ENCODE peak calls at places on chromosomes 16 and 17, in ten cellular contexts. One of them, this sample, is unnamed.

GRCh38 chr16:11240636-11241473 is 15.1 kb downstream of the SOCS1 start:
- DNase-seq in thoracic aorta: no peak
- DNase-seq in A549: no peak
- DNase-seq in HCT116: no peak
- DNase-seq in GM23248: no peak
- DNase-seq in ascending aorta: no peak
- DNase-seq in ovary: no peak
- DNase-seq in CD4-positive, alpha-beta T cell: no peak
- DNase-seq in heart left ventricle: peak
- DNase-seq in CD4-positive, alpha-beta memory T cell: no peak
- DNase-seq in this sample: no peak

GRCh38 chr16:29811896-29812665 is at the start of gene PRRT2:
- DNase-seq in thoracic aorta: peak
- DNase-seq in A549: no peak
- DNase-seq in HCT116: no peak
- DNase-seq in GM23248: peak
- DNase-seq in ascending aorta: peak
- DNase-seq in ovary: peak
- DNase-seq in CD4-positive, alpha-beta T cell: no peak
- DNase-seq in heart left ventricle: peak
- DNase-seq in CD4-positive, alpha-beta memory T cell: peak
- DNase-seq in this sample: peak

GRCh38 chr16:84827131-84827574 is 7.4 kb downstream of the CRISPLD2 start:
- DNase-seq in thoracic aorta: no peak
- DNase-seq in A549: no peak
- DNase-seq in HCT116: no peak
- DNase-seq in GM23248: peak
- DNase-seq in ascending aorta: no peak
- DNase-seq in ovary: peak
- DNase-seq in CD4-positive, alpha-beta T cell: no peak
- DNase-seq in heart left ventricle: no peak
- DNase-seq in CD4-positive, alpha-beta memory T cell: no peak
- DNase-seq in this sample: peak

GRCh38 chr16:79970551-79971236 is 370.2 kb upstream of the MAF start:
- DNase-seq in thoracic aorta: no peak
- DNase-seq in A549: peak
- DNase-seq in HCT116: no peak
- DNase-seq in GM23248: peak
- DNase-seq in ascending aorta: no peak
- DNase-seq in ovary: peak
- DNase-seq in CD4-positive, alpha-beta T cell: no peak
- DNase-seq in heart left ventricle: peak
- DNase-seq in CD4-positive, alpha-beta memory T cell: no peak
- DNase-seq in this sample: peak

GRCh38 chr16:88428616-88429386 is 24.3 kb upstream of the ZFPM1 start:
- DNase-seq in thoracic aorta: no peak
- DNase-seq in A549: no peak
- DNase-seq in HCT116: no peak
- DNase-seq in GM23248: no peak
- DNase-seq in ascending aorta: no peak
- DNase-seq in ovary: no peak
- DNase-seq in CD4-positive, alpha-beta T cell: no peak
- DNase-seq in heart left ventricle: no peak
- DNase-seq in CD4-positive, alpha-beta memory T cell: no peak
- DNase-seq in this sample: no peak

GRCh38 chr16:57145046-57145963 is 40.5 kb downstream of the PSME3IP1 start:
- DNase-seq in thoracic aorta: no peak
- DNase-seq in A549: no peak
- DNase-seq in HCT116: no peak
- DNase-seq in GM23248: no peak
- DNase-seq in ascending aorta: no peak
- DNase-seq in ovary: no peak
- DNase-seq in CD4-positive, alpha-beta T cell: no peak
- DNase-seq in heart left ventricle: no peak
- DNase-seq in CD4-positive, alpha-beta memory T cell: no peak
- DNase-seq in this sample: no peak

GRCh38 chr17:82154881-82155331 is 56.9 kb upstream of the FASN start:
- DNase-seq in thoracic aorta: no peak
- DNase-seq in A549: no peak
- DNase-seq in HCT116: no peak
- DNase-seq in GM23248: no peak
- DNase-seq in ascending aorta: no peak
- DNase-seq in ovary: no peak
- DNase-seq in CD4-positive, alpha-beta T cell: no peak
- DNase-seq in heart left ventricle: no peak
- DNase-seq in CD4-positive, alpha-beta memory T cell: no peak
- DNase-seq in this sample: no peak

GRCh38 chr16:50627419-50627818 is 53.7 kb downstream of the SNX20 start:
- DNase-seq in thoracic aorta: peak
- DNase-seq in A549: no peak
- DNase-seq in HCT116: no peak
- DNase-seq in GM23248: peak
- DNase-seq in ascending aorta: peak
- DNase-seq in ovary: peak
- DNase-seq in CD4-positive, alpha-beta T cell: peak
- DNase-seq in heart left ventricle: peak
- DNase-seq in CD4-positive, alpha-beta memory T cell: peak
- DNase-seq in this sample: no peak

GRCh38 chr17:42317256-42317966 is 29.1 kb downstream of the STAT5A start:
- DNase-seq in thoracic aorta: no peak
- DNase-seq in A549: no peak
- DNase-seq in HCT116: no peak
- DNase-seq in GM23248: no peak
- DNase-seq in ascending aorta: no peak
- DNase-seq in ovary: no peak
- DNase-seq in CD4-positive, alpha-beta T cell: no peak
- DNase-seq in heart left ventricle: no peak
- DNase-seq in CD4-positive, alpha-beta memory T cell: no peak
- DNase-seq in this sample: peak

GRCh38 chr17:42325026-42325425 is 36.7 kb downstream of the STAT5A start:
- DNase-seq in thoracic aorta: peak
- DNase-seq in A549: peak
- DNase-seq in HCT116: peak
- DNase-seq in GM23248: peak
- DNase-seq in ascending aorta: peak
- DNase-seq in ovary: no peak
- DNase-seq in CD4-positive, alpha-beta T cell: no peak
- DNase-seq in heart left ventricle: peak
- DNase-seq in CD4-positive, alpha-beta memory T cell: no peak
- DNase-seq in this sample: no peak

GRCh38 chr17:42321555-42321954 is 33.3 kb downstream of the STAT5A start:
- DNase-seq in thoracic aorta: no peak
- DNase-seq in A549: no peak
- DNase-seq in HCT116: no peak
- DNase-seq in GM23248: no peak
- DNase-seq in ascending aorta: no peak
- DNase-seq in ovary: no peak
- DNase-seq in CD4-positive, alpha-beta T cell: no peak
- DNase-seq in heart left ventricle: no peak
- DNase-seq in CD4-positive, alpha-beta memory T cell: no peak
- DNase-seq in this sample: no peak

GRCh38 chr17:42323268-42323773 is 35.0 kb downstream of the STAT5A start:
- DNase-seq in thoracic aorta: no peak
- DNase-seq in A549: no peak
- DNase-seq in HCT116: no peak
- DNase-seq in GM23248: no peak
- DNase-seq in ascending aorta: no peak
- DNase-seq in ovary: no peak
- DNase-seq in CD4-positive, alpha-beta T cell: no peak
- DNase-seq in heart left ventricle: no peak
- DNase-seq in CD4-positive, alpha-beta memory T cell: no peak
- DNase-seq in this sample: no peak

DNA sequence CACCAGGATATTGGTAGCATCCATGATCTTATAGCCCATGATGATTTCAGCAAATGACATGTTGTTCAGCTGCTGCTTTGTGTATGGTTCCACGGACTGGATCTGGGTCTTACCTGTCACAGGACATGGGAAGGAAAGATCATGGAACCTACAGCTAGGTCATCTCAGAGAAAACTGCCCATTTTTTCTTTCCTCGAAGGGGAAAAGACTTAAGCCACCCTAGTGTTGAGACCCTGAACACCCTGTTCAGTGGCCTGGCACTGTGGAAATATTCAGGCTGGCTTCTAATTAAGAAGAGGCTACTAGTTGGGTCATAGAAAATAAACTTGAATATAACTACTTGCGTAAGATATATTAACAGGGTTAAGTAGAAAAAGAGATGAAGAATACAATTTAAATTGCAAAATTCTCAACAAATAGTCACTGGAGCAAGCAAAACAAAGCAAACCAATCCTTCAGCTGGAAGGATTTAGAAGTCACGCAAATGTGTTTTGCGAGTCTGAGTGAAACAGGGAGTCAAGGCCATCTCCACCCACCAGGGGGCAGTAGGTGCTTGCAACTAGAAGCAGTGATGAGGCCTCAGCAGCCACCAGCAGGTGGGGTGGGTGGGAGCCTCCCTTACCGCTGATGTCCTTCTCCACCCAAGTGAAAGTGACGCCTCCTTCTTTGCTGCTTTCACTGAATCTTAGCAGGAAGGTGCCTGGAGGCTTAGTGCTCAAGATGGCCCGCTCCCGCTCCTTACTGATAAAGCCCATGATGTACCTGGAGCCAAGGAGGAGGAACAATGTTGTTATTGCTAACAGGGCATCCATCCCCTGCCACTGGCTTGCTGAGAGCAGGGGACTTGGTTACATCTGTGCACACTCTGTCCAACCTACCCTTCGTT is 34.3 kb downstream of the STAT5A start:
- DNase-seq in thoracic aorta: peak
- DNase-seq in A549: peak
- DNase-seq in HCT116: peak
- DNase-seq in GM23248: peak
- DNase-seq in ascending aorta: peak
- DNase-seq in ovary: peak
- DNase-seq in CD4-positive, alpha-beta T cell: peak
- DNase-seq in heart left ventricle: peak
- DNase-seq in CD4-positive, alpha-beta memory T cell: peak
- DNase-seq in this sample: peak
- H3K27ac ChIP-seq in thoracic aorta: peak
- H3K27ac ChIP-seq in A549: peak
- H3K27ac ChIP-seq in HCT116: no peak
- H3K27ac ChIP-seq in GM23248: peak
- H3K27ac ChIP-seq in ascending aorta: peak
- H3K27ac ChIP-seq in ovary: no peak
- H3K27ac ChIP-seq in CD4-positive, alpha-beta T cell: peak
- H3K27ac ChIP-seq in heart left ventricle: no peak
- H3K27ac ChIP-seq in CD4-positive, alpha-beta memory T cell: no peak
- H3K27ac ChIP-seq in this sample: no peak

DNA sequence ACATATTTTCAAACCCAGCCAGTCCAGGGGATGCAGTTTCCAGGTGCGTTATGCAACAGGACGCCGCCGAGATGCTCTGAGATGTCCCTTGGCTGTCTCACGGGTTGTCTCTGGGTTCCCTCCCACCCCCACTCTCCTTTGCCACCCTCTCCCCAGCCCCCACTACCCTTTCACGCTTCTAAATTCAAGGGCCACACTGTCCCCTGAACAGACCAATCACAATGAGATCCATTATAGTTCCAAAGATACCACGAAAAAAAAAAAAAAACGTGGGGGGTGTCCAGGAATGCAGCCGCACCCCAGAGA is 86.7 kb upstream of the CBX4 start:
- DNase-seq in thoracic aorta: no peak
- DNase-seq in A549: no peak
- DNase-seq in HCT116: no peak
- DNase-seq in GM23248: no peak
- DNase-seq in ascending aorta: no peak
- DNase-seq in ovary: no peak
- DNase-seq in CD4-positive, alpha-beta T cell: no peak
- DNase-seq in heart left ventricle: no peak
- DNase-seq in CD4-positive, alpha-beta memory T cell: no peak
- DNase-seq in this sample: no peak
- H3K27ac ChIP-seq in thoracic aorta: no peak
- H3K27ac ChIP-seq in A549: no peak
- H3K27ac ChIP-seq in HCT116: no peak
- H3K27ac ChIP-seq in GM23248: no peak
- H3K27ac ChIP-seq in ascending aorta: no peak
- H3K27ac ChIP-seq in ovary: no peak
- H3K27ac ChIP-seq in CD4-positive, alpha-beta T cell: no peak
- H3K27ac ChIP-seq in heart left ventricle: no peak
- H3K27ac ChIP-seq in CD4-positive, alpha-beta memory T cell: no peak
- H3K27ac ChIP-seq in this sample: peak

DNA sequence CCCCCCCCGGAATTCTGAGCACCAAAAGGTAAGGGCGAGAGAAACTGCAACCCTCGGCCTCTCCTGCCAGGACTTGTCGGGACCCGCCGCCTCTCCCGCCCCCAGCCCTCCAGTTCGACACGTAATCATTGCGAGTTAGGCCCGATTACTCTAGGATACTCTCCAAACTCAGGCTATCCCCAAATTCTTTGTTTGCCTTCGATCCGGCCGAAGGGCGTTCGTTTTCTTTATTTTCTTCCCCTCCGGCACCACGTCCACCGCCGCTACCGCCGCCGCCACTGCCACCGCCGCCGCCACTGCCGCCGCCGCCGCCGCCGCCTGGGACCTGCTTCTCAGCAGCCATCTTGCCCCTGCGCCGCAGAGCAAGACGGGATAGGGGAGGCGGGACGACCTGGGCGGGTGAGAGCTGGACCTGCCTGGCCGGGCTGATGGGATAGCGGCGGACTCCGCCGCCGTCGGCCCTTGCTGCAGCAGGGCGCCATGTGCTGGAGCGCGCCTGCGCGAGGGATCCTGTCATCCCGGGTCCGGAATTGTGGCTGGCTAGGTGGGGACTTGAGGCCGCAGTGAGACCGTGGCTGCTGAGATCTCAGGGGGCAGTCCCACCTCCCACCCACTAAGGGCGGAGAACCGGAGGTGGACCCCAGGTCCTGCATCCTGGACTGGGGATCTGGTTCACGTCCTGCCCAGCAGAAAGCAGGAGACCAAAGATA is at the start of gene SRP68:
- DNase-seq in thoracic aorta: peak
- DNase-seq in A549: peak
- DNase-seq in HCT116: peak
- DNase-seq in GM23248: peak
- DNase-seq in ascending aorta: peak
- DNase-seq in ovary: peak
- DNase-seq in CD4-positive, alpha-beta T cell: peak
- DNase-seq in heart left ventricle: peak
- DNase-seq in CD4-positive, alpha-beta memory T cell: peak
- DNase-seq in this sample: peak
- H3K27ac ChIP-seq in thoracic aorta: peak
- H3K27ac ChIP-seq in A549: peak
- H3K27ac ChIP-seq in HCT116: peak
- H3K27ac ChIP-seq in GM23248: peak
- H3K27ac ChIP-seq in ascending aorta: peak
- H3K27ac ChIP-seq in ovary: no peak
- H3K27ac ChIP-seq in CD4-positive, alpha-beta T cell: peak
- H3K27ac ChIP-seq in heart left ventricle: peak
- H3K27ac ChIP-seq in CD4-positive, alpha-beta memory T cell: peak
- H3K27ac ChIP-seq in this sample: peak

DNA sequence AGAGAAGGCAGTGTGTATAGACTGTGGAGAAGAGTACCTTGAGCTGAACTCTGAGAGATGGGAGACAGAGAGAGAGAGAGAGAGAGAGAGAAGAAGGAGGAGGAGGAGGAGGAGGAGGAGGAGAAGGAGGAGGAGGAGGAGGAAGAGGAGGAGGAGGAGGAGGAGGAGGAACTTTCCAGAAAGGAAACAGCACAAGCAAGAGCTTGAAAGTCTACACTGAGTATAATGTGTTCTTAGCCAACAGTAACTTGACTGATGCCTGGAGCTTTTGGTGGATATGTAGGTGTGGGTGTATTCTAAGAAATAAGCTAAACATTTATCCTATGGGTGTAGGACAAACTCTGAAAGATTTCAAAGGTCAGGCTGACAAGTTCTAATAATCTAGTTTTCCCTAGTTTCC is 116.4 kb downstream of the SNX11 start:
- DNase-seq in thoracic aorta: no peak
- DNase-seq in A549: no peak
- DNase-seq in HCT116: no peak
- DNase-seq in GM23248: no peak
- DNase-seq in ascending aorta: no peak
- DNase-seq in ovary: no peak
- DNase-seq in CD4-positive, alpha-beta T cell: no peak
- DNase-seq in heart left ventricle: no peak
- DNase-seq in CD4-positive, alpha-beta memory T cell: no peak
- DNase-seq in this sample: no peak
- H3K27ac ChIP-seq in thoracic aorta: no peak
- H3K27ac ChIP-seq in A549: no peak
- H3K27ac ChIP-seq in HCT116: no peak
- H3K27ac ChIP-seq in GM23248: no peak
- H3K27ac ChIP-seq in ascending aorta: no peak
- H3K27ac ChIP-seq in ovary: no peak
- H3K27ac ChIP-seq in CD4-positive, alpha-beta T cell: no peak
- H3K27ac ChIP-seq in heart left ventricle: no peak
- H3K27ac ChIP-seq in CD4-positive, alpha-beta memory T cell: no peak
- H3K27ac ChIP-seq in this sample: no peak